ENCODE peak calls at places on chromosomes 1 and 21, in nine cellular contexts. N, Z, T, Y, W, S, A, G and U are unnamed samples.

GRCh38 chr1:39895731-39896480 is 5.8 kb downstream of the MYCL start:
- DNase-seq in N (no peak), Z (no peak), T (no peak), Y (no peak), W (no peak), S (no peak), A (no peak), G (no peak), U (no peak)

GRCh38 chr1:194731025-194731424 is 1544.6 kb upstream of the B3GALT2 start:
- DNase-seq in N (no peak), Z (no peak), T (no peak), Y (no peak), W (no peak), S (no peak), A (no peak), G (no peak), U (no peak)

GRCh38 chr1:50970927-50971582 is 1.0 kb downstream of the CDKN2C start:
- DNase-seq in N (no peak), Z (no peak), T (no peak), Y (no peak), W (no peak), S (no peak), A (no peak), G (no peak), U (peak; percentile 63)

GRCh38 chr1:206442101-206442500 is 28.2 kb upstream of the IKBKE start:
- DNase-seq in N (no peak), Z (no peak), T (no peak), Y (no peak), W (no peak), S (no peak), A (no peak), G (peak; percentile 23), U (no peak)

GRCh38 chr21:15401331-15401730 is 328.5 kb upstream of the USP25 start:
- DNase-seq in N (no peak), Z (no peak), T (no peak), Y (no peak), W (peak; percentile 18), S (no peak), A (no peak), G (no peak), U (no peak)

GRCh38 chr1:30271401-30272287 is 451.7 kb downstream of the MATN1 start:
- DNase-seq in N (peak; percentile 28), Z (no peak), T (no peak), Y (no peak), W (no peak), S (no peak), A (no peak), G (no peak), U (no peak)

GRCh38 chr1:115166531-115167091 is 77.3 kb upstream of the TSPAN2 start:
- DNase-seq in N (no peak), Z (no peak), T (no peak), Y (no peak), W (no peak), S (no peak), A (no peak), G (no peak), U (no peak)

GRCh38 chr1:21861602-21862429 is 49.8 kb downstream of the LDLRAD2 start:
- DNase-seq in N (no peak), Z (no peak), T (no peak), Y (no peak), W (peak; percentile 84), S (no peak), A (no peak), G (peak; percentile 5), U (peak; percentile 37)

GRCh38 chr1:235075121-235075954 is 53.3 kb downstream of the TOMM20 start:
- DNase-seq in N (peak; percentile 88), Z (peak; percentile 38), T (peak; percentile 71), Y (peak; percentile 54), W (peak; percentile 57), S (no peak), A (no peak), G (peak; percentile 88), U (peak; percentile 63)

GRCh38 chr21:39325458-39325857 is 12.0 kb upstream of the BRWD1 start:
- DNase-seq in N (no peak), Z (no peak), T (no peak), Y (no peak), W (no peak), S (no peak), A (no peak), G (no peak), U (no peak)

GRCh38 chr1:195908121-195908520 is 700.1 kb downstream of the KCNT2 start:
- DNase-seq in N (no peak), Z (no peak), T (no peak), Y (no peak), W (no peak), S (no peak), A (no peak), G (no peak), U (no peak)

GRCh38 chr1:59171788-59172187 is 125.1 kb upstream of the FGGY start:
- DNase-seq in N (no peak), Z (no peak), T (no peak), Y (no peak), W (no peak), S (no peak), A (no peak), G (no peak), U (no peak)